ENCODE peak calls at places on chromosomes 6 and 20, in nine cellular contexts. M is BJ; F is CD4-positive, alpha-beta T cell; E is brain microvascular endothelial cell; Z is breast epithelium; I is dorsolateral prefrontal cortex; R is mucosa of descending colon; T is fibroblast of villous mesenchyme; N is astrocyte of the spinal cord. Q is an unnamed sample.

GRCh38 chr20:17843246-17844132 is 125.1 kb downstream of the SNX5 start:
- DNase-seq in M (peak), F (peak), E (peak), Z (peak), I (no peak), R (no peak), T (peak), N (peak), Q (no peak)

GRCh38 chr20:63076421-63076820 is 69.7 kb upstream of the BHLHE23 start:
- DNase-seq in M (no peak), F (no peak), E (no peak), Z (no peak), I (no peak), R (no peak), T (no peak), N (no peak), Q (no peak)

GRCh38 chr6:56497691-56498090 is 145.0 kb downstream of the DST start:
- DNase-seq in M (no peak), F (no peak), E (no peak), Z (no peak), I (no peak), R (no peak), T (no peak), N (no peak), Q (no peak)

GRCh38 chr6:36381502-36382389 is 5.7 kb downstream of the ETV7 start:
- DNase-seq in M (no peak), F (no peak), E (no peak), Z (no peak), I (no peak), R (no peak), T (no peak), N (no peak), Q (no peak)

GRCh38 chr6:92715991-92716390 is 703.4 kb downstream of the EPHA7 start:
- DNase-seq in M (no peak), F (no peak), E (no peak), Z (no peak), I (no peak), R (no peak), T (peak), N (peak), Q (no peak)

GRCh38 chr6:141552463-141552862 is 580.3 kb upstream of the GJE1 start:
- DNase-seq in M (no peak), F (no peak), E (peak), Z (no peak), I (no peak), R (no peak), T (peak), N (peak), Q (no peak)

GRCh38 chr6:15505463-15505918 is 157.3 kb downstream of the DTNBP1 start:
- DNase-seq in M (no peak), F (no peak), E (no peak), Z (no peak), I (no peak), R (peak), T (no peak), N (no peak), Q (no peak)

GRCh38 chr6:108732101-108732870 is 115.9 kb upstream of the ARMC2 start:
- DNase-seq in M (no peak), F (no peak), E (no peak), Z (no peak), I (no peak), R (peak), T (no peak), N (no peak), Q (no peak)

GRCh38 chr20:34713194-34713943 is 9.2 kb downstream of the TP53INP2 start:
- DNase-seq in M (peak), F (no peak), E (peak), Z (no peak), I (no peak), R (no peak), T (peak), N (peak), Q (no peak)

GRCh38 chr6:127481628-127482027 is 22.4 kb upstream of the KIAA0408 start:
- DNase-seq in M (no peak), F (no peak), E (peak), Z (no peak), I (no peak), R (no peak), T (peak), N (peak), Q (no peak)

GRCh38 chr20:58973866-58974265 is 7.2 kb upstream of the NELFCD start:
- DNase-seq in M (no peak), F (no peak), E (no peak), Z (no peak), I (no peak), R (no peak), T (no peak), N (no peak), Q (no peak)

GRCh38 chr6:163415176-163415619 is 680 bp downstream of the QKI start:
- DNase-seq in M (no peak), F (peak), E (no peak), Z (no peak), I (no peak), R (peak), T (no peak), N (no peak), Q (no peak)

DNA sequence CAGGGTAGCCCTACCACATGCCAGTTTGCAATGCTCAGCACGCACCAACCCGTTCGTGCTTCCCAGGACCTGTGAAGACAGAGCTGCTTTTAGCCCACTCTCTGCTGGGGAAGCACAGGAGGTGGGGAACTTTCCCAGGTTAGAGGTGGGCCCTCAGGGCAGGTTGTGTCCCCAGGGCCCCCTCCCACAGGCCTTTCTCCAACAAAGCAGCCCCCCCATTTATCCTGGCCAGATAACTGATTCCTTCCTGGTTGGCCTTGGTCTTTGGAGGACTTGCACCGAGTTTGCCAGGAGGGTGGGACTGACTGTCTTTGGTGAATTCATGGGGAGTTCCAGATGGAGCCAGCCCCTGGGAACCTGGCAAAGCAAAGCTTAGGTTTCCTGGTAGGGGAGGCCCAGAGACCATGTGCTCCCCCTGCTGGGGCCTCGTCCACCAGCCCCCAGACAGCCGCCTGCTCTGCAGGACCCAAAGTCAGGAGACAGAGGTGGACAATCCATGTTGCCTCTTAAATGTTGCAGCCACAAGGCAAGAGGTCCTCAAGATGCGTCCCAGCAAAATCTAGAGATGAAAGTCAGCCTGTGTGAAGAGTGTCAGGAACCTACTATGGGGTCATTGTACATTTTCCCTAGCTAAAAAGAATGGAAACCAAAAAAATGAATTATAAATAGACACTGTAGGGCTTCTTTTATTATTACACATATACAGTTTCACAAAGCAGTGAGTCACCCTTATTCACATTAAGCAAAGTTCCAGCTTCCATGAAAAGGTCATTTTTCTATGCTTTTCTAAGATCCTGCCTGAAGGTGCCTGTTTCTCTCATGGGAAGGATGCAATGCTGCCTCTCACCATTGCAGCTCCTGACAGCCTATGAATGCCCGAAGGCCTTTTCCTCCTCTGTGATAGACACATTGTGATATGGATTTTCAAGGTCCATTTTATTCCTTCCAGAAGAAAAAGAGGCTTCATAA is 497.8 kb downstream of the PREX1 start:
- DNase-seq in M (no peak), F (no peak), E (no peak), Z (no peak), I (no peak), R (no peak), T (peak), N (peak), Q (no peak)
- TF ChIP-seq CTCF in M (peak), F (no peak), E (peak), Z (no peak), I (peak), R (no peak), T (peak), N (peak), Q (peak)

DNA sequence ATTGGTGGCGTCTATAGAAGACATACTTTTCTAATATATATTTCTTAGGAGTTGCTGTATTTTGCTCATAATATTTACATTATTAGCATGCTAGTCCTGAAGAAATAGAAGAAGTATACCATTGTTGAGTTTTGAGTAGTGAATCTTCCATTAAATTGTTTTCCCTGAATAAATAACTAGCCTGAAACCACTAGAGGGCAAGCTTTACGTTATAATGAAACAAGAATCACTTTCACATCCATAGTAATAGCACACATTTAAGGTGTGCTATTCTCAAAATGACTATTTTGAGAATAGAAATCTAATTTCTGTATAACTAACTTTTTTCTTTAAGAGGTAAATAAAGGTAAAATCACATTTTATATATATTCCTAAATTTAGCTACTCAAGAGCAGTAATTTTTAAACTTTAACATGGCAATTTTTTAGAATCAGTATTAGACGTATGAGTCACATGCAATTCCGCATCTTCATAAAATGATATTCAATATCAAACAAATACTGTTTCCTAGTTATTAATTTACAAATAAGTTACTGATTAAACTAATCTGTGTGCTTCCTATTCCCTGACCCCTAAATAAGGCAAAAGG is 213.2 kb upstream of the MANEA start:
- DNase-seq in M (no peak), F (no peak), E (no peak), Z (no peak), I (no peak), R (no peak), T (peak), N (peak), Q (peak)
- TF ChIP-seq CTCF in M (peak), F (no peak), E (peak), Z (no peak), I (peak), R (no peak), T (peak), N (peak), Q (peak)

GRCh38 chr6:148002067-148002466 is 340.6 kb upstream of the SASH1 start:
- DNase-seq in M (no peak), F (no peak), E (no peak), Z (no peak), I (no peak), R (no peak), T (no peak), N (no peak), Q (no peak)
- TF ChIP-seq CTCF in M (no peak), F (no peak), E (peak), Z (no peak), I (no peak), R (no peak), T (no peak), N (no peak), Q (no peak)

GRCh38 chr6:51569594-51569993 is 517.8 kb downstream of the PKHD1 start:
- DNase-seq in M (no peak), F (no peak), E (no peak), Z (no peak), I (no peak), R (no peak), T (no peak), N (no peak), Q (no peak)
- TF ChIP-seq CTCF in M (no peak), F (no peak), E (no peak), Z (no peak), I (no peak), R (no peak), T (no peak), N (no peak), Q (peak)

DNA sequence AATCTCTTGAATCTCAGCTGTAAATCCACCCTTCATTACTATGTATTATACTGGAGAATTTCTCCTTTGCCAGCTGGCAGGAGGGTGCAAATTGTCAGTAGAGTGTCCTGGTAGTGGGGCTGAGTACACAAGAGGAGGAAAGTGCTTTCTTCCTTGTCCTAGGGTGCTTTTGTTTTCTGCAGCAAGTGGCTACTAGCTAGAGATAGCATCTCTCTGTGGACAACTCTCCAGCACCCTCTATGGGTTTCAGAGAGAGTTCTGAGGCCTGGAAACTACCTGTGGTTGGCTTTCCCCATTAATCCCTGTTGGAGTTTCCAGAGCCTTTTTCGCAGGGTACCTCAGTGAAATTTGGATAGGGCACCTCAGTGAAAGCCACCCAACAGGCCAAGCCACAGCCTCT is 422.5 kb upstream of the RGS17 start:
- DNase-seq in M (no peak), F (no peak), E (peak), Z (no peak), I (no peak), R (no peak), T (peak), N (no peak), Q (no peak)
- TF ChIP-seq CTCF in M (peak), F (no peak), E (peak), Z (no peak), I (no peak), R (no peak), T (peak), N (peak), Q (peak)

DNA sequence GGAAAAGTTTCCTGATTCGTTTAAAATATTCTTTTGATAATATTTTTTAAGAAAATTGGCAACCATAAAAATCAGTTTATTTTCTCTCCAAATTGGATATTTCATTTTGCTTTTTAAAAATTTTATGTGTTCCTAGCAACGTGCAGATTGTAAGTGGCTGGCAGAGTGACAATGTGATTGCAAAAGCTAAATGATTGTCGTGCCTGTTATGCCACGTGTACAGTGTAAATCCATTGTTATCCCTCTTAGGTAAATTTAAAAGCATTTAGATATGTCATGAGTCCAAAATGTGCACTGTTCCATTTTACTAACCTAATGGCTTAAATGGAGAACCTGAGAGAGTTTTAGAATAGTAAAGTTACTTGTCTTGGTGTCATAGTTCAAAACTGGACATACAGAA is 94.4 kb upstream of the ADGRF4 start:
- DNase-seq in M (no peak), F (no peak), E (no peak), Z (no peak), I (no peak), R (no peak), T (no peak), N (no peak), Q (no peak)
- TF ChIP-seq CTCF in M (no peak), F (no peak), E (no peak), Z (no peak), I (no peak), R (no peak), T (no peak), N (no peak), Q (no peak)

Q was measured in D721Med.